ENCODE peak calls at places on chromosomes 4 and X, in nine cellular contexts. U is progenitor cell of endocrine pancreas, Z is mucosa of descending colon, L is kidney epithelial cell, D is AG10803, A is uterus, O is neural crest cell, V is cardiac fibroblast, Q is MCF 10A. N is an unnamed sample.

GRCh38 chr4:87044511-87045369 is 109.9 kb downstream of the AFF1 start:
- DNase-seq in Z (no peak), O (no peak), L (peak), U (no peak), D (no peak), V (no peak), A (no peak), Q (no peak), N (no peak)

GRCh38 chr4:84708406-84709135 is 125.6 kb downstream of the CDS1 start:
- DNase-seq in Q (no peak), U (no peak), Z (no peak), D (no peak), V (no peak), A (no peak), O (no peak), L (no peak), N (no peak)

GRCh38 chr4:1044469-1045192 is 33.2 kb downstream of the FGFRL1 start:
- DNase-seq in A (peak), Z (peak), Q (no peak), L (no peak), O (no peak), V (no peak), U (no peak), D (peak), N (no peak)

GRCh38 chr4:154739111-154739510 is 4.7 kb upstream of the LRAT start:
- DNase-seq in O (no peak), V (no peak), Q (no peak), D (no peak), U (no peak), Z (no peak), A (no peak), L (no peak), N (no peak)

GRCh38 chr4:62003695-62004094 is 803.6 kb downstream of the ADGRL3 start:
- DNase-seq in O (no peak), L (peak), Q (no peak), U (no peak), Z (no peak), A (no peak), V (no peak), D (no peak), N (no peak)

GRCh38 chrX:56366901-56367300 is 134.7 kb downstream of the KLF8 start:
- DNase-seq in V (no peak), U (no peak), Z (no peak), O (no peak), L (no peak), D (no peak), Q (no peak), A (no peak), N (no peak)

GRCh38 chr4:74544655-74545361 is 99.9 kb downstream of the AREG start:
- DNase-seq in O (no peak), Q (no peak), A (no peak), U (no peak), V (no peak), D (no peak), Z (no peak), L (no peak), N (no peak)

GRCh38 chrX:11531226-11531625 is 134.5 kb downstream of the ARHGAP6 start:
- DNase-seq in D (no peak), V (peak), U (no peak), Z (no peak), Q (peak), O (no peak), A (no peak), L (no peak), N (no peak)

GRCh38 chr4:147846318-147847135 is 114.6 kb downstream of the ARHGAP10 start:
- DNase-seq in U (no peak), O (no peak), Z (no peak), L (no peak), Q (no peak), A (no peak), D (no peak), V (peak), N (no peak)

GRCh38 chr4:181860157-181860556 is 383.0 kb upstream of the TENM3 start:
- DNase-seq in V (peak), O (no peak), Q (no peak), Z (no peak), L (no peak), A (no peak), D (peak), U (no peak), N (no peak)

GRCh38 chr4:123653211-123653610 is 256.6 kb downstream of the SPRY1 start:
- DNase-seq in Z (no peak), V (no peak), Q (no peak), O (no peak), A (no peak), D (no peak), U (no peak), L (no peak), N (no peak)

GRCh38 chr4:25290490-25291067 is 22.0 kb upstream of the ZCCHC4 start:
- DNase-seq in D (no peak), Z (no peak), V (peak), Q (no peak), O (no peak), U (no peak), L (no peak), A (no peak), N (no peak)

GRCh38 chrX:80354966-80355465 is 65.2 kb upstream of the TENT5D start:
- DNase-seq in Z (no peak), D (no peak), A (no peak), L (no peak), O (no peak), V (no peak), Q (no peak), U (no peak), N (no peak)

GRCh38 chr4:82791179-82791578 is 7.4 kb downstream of the SCD5 start:
- DNase-seq in Q (no peak), O (no peak), A (no peak), U (no peak), D (no peak), V (no peak), Z (no peak), L (no peak), N (no peak)

GRCh38 chr4:6633091-6633906 is 7.2 kb upstream of the MRFAP1 start:
- DNase-seq in A (no peak), V (peak), Q (peak), L (no peak), Z (no peak), O (no peak), U (no peak), D (peak), N (peak)

GRCh38 chr4:98994474-98995182 is 893 bp upstream of the METAP1 start:
- DNase-seq in O (no peak), Q (no peak), Z (no peak), D (peak), L (no peak), U (no peak), A (no peak), V (no peak), N (no peak)

GRCh38 chr4:53905935-53906377 is 158.4 kb downstream of the CHIC2 start:
- DNase-seq in Z (no peak), O (no peak), D (peak), V (peak), A (peak), L (peak), U (no peak), Q (peak), N (no peak)

GRCh38 chrX:82945332-82945731 is 562.8 kb upstream of the POU3F4 start:
- DNase-seq in U (no peak), Z (no peak), L (no peak), A (no peak), Q (peak), V (no peak), O (no peak), D (no peak), N (no peak)
- TF ChIP-seq CTCF in U (no peak), Z (no peak), L (no peak), A (no peak), Q (no peak), V (no peak), O (no peak), D (no peak), N (no peak)

DNA sequence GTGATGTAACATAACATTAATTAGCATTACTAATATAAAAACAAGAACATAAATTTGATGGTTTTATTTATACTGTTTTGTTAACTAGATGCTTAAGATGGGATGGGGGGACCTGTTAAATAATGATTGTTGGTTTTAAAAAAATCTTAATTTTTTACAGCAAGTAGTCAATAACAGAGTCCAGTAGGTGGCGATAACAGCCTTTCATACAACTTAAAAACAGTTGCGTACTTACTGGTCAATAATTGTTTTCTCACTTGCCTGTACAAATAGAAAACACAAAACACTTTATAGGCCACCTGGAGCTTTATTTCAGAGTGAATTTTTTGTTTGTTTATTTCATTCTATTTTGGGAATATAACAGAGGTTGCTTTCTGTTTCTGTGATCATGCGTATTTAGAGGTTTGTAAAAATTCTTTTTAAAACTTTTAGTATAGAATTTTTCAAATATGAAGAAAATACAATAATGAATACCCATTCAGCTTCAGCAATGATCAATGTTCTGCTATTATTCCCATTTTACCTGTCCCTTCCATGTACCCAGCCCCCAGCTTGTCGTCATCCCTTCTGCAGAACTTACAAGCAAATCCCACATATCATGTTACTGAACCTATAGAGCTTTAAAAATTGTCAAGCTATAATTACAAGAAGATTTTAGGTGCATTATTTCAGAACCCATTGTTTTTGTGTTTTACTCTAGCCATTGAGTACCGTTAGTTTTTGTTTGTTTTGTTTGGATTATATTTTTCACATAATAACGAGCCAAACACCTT is 97.1 kb downstream of the MRPL1 start:
- DNase-seq in L (peak), Q (peak), O (peak), Z (no peak), A (no peak), U (no peak), D (peak), V (peak), N (peak)
- TF ChIP-seq CTCF in L (peak), Q (peak), O (peak), Z (peak), A (peak), U (peak), D (peak), V (peak), N (peak)

GRCh38 chrX:110420771-110421498 is 62.3 kb downstream of the RTL9 start:
- DNase-seq in L (no peak), Q (peak), O (peak), U (no peak), Z (no peak), V (no peak), D (no peak), A (no peak), N (no peak)
- TF ChIP-seq CTCF in L (peak), Q (no peak), O (peak), U (peak), Z (no peak), V (peak), D (peak), A (no peak), N (no peak)

GRCh38 chrX:40469316-40469715 is 111.5 kb upstream of the ATP6AP2 start:
- DNase-seq in Q (no peak), L (no peak), D (no peak), V (no peak), O (no peak), U (no peak), A (no peak), Z (no peak), N (no peak)

GRCh38 chrX:40473460-40474204 is 107.1 kb upstream of the ATP6AP2 start:
- DNase-seq in D (no peak), Q (no peak), L (no peak), O (no peak), V (no peak), Z (no peak), A (no peak), U (no peak), N (no peak)

GRCh38 chrX:40474205-40474626 is 106.6 kb upstream of the ATP6AP2 start:
- DNase-seq in O (peak), Q (no peak), Z (no peak), V (peak), L (peak), A (peak), D (peak), U (peak), N (peak)

GRCh38 chrX:40470830-40471429 is 109.8 kb upstream of the ATP6AP2 start:
- DNase-seq in U (no peak), V (no peak), O (no peak), D (no peak), Z (no peak), L (no peak), A (no peak), Q (peak), N (peak)

GRCh38 chrX:40471965-40472648 is 108.7 kb upstream of the ATP6AP2 start:
- DNase-seq in Q (peak), V (peak), L (peak), Z (no peak), O (no peak), D (peak), U (no peak), A (peak), N (peak)
- TF ChIP-seq CTCF in Q (no peak), V (no peak), L (peak), Z (no peak), O (no peak), D (no peak), U (no peak), A (no peak), N (peak)

GRCh38 chr4:134756456-134756855 is 554.9 kb upstream of the PABPC4L start:
- DNase-seq in V (no peak), U (no peak), Z (no peak), O (no peak), Q (no peak), L (no peak), D (no peak), A (no peak), N (no peak)

GRCh38 chr4:134762053-134762452 is 560.5 kb upstream of the PABPC4L start:
- DNase-seq in U (no peak), Z (no peak), O (no peak), V (no peak), D (no peak), A (no peak), L (no peak), Q (peak), N (no peak)
- TF ChIP-seq CTCF in U (no peak), Z (no peak), O (peak), V (no peak), D (no peak), A (no peak), L (peak), Q (no peak), N (no peak)

DNA sequence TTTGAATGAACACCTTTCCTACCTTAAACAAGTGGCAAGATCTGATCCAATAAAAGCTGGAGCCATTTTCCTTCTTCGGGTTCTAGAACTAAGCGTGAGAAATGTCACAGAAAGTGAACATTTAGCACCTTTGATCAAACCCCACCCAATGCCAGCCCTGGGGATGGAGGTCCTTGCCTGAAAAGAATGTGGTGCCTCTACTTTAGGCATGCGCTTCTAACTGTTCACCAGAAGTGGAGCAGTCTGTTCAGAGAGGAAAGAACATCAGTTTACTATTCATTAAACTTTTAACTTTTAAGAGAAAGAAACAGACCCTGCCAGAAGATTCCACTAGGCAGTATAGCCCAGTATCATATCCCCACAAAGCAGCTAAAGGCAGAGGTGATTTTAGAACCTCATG is 75.9 kb downstream of the INTS12 start:
- DNase-seq in V (no peak), D (no peak), Z (no peak), O (no peak), A (no peak), Q (no peak), L (no peak), U (no peak), N (no peak)
- TF ChIP-seq CTCF in V (no peak), D (no peak), Z (no peak), O (no peak), A (no peak), Q (no peak), L (no peak), U (no peak), N (no peak)

DNA sequence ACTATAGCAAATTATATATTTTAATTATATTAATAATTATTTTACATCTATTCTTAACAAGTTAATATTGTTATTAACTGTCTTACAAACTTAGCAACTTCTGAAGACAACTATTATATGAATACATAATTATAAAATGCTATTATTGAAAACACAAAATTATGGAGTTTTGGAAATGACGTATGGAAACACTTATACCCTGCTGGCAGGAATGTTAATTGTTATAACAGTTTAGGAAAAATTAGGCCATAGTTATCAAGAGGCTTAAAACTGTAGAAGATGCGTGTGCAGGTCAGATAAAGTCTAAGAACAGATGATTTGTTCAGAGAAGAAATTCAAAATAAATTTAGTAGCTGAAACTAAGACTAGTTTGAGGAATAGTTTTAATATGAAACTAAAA is 211.7 kb downstream of the FAT4 start:
- DNase-seq in D (no peak), Z (no peak), O (no peak), Q (peak), L (no peak), V (no peak), A (no peak), U (no peak), N (no peak)
- TF ChIP-seq CTCF in D (peak), Z (no peak), O (peak), Q (peak), L (no peak), V (peak), A (no peak), U (peak), N (no peak)

GRCh38 chrX:86066998-86067397 is 19.6 kb upstream of the CHM start:
- DNase-seq in O (no peak), L (no peak), V (peak), Q (no peak), D (no peak), U (no peak), A (no peak), Z (no peak), N (no peak)
- TF ChIP-seq CTCF in O (no peak), L (no peak), V (no peak), Q (no peak), D (no peak), U (no peak), A (no peak), Z (no peak), N (no peak)

GRCh38 chr4:108204518-108204917 is 35.8 kb upstream of the LEF1 start:
- DNase-seq in Z (no peak), Q (no peak), A (no peak), V (no peak), O (no peak), U (no peak), L (no peak), D (no peak), N (no peak)
- TF ChIP-seq CTCF in Z (no peak), Q (no peak), A (no peak), V (no peak), O (no peak), U (no peak), L (no peak), D (no peak), N (no peak)

DNA sequence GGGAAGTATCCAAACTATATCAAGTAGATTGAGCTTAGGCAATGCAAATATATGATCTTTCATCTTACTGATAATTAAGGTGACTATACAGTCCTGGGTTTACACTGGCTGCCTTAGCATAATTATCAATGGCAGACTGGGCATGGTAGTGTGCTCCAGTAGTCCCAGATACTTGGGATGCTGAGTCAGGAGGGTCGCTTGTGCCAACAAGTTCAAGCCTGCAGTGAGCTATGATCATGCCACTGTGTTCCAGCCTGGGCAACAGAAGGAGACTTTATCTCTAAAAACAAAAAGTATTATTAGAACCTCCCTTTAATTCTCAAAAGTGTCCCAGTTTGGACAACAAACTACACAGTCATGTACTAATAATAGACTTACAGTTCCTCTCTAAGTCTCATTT is 99.4 kb upstream of the RASGEF1B start:
- DNase-seq in U (no peak), O (no peak), L (no peak), Z (no peak), A (no peak), V (peak), D (no peak), Q (no peak), N (no peak)
- TF ChIP-seq CTCF in U (no peak), O (no peak), L (no peak), Z (no peak), A (no peak), V (no peak), D (no peak), Q (no peak), N (no peak)